ENCODE peak calls at places on chromosomes 3 and 15, in four cellular contexts. R, D, O and F are unnamed samples.

GRCh38 chr15:77865106-77865630 is 212.3 kb downstream of the TBC1D2B start:
- DNase-seq in D (no peak), R (no peak), O (no peak), F (no peak)

GRCh38 chr3:172859035-172859434 is 108.5 kb downstream of the ECT2 start:
- DNase-seq in D (no peak), R (no peak), O (no peak), F (no peak)

GRCh38 chr3:128787256-128788253 is 61.6 kb downstream of the RAB7A start:
- DNase-seq in O (no peak), R (peak), D (no peak), F (peak)

GRCh38 chr3:151434151-151434890 is 26.5 kb downstream of the IGSF10 start:
- DNase-seq in O (no peak), D (no peak), R (no peak), F (no peak)

GRCh38 chr3:197253243-197253947 is 45.0 kb downstream of the DLG1 start:
- DNase-seq in O (no peak), R (no peak), D (no peak), F (no peak)

GRCh38 chr3:104909721-104910120 is 457.0 kb upstream of the ALCAM start:
- DNase-seq in D (no peak), R (no peak), O (no peak), F (no peak)

GRCh38 chr15:38370079-38370478 is 83.8 kb upstream of the FAM98B start:
- DNase-seq in O (no peak), D (no peak), R (no peak), F (no peak)

GRCh38 chr15:77060560-77060959 is 10.3 kb downstream of the TSPAN3 start:
- DNase-seq in D (no peak), R (no peak), O (no peak), F (no peak)

GRCh38 chr15:80942746-80943565 is 46.7 kb downstream of the MESD start:
- DNase-seq in R (no peak), D (no peak), O (no peak), F (no peak)

GRCh38 chr3:136664771-136665170 is 87.4 kb downstream of the STAG1 start:
- DNase-seq in R (no peak), O (no peak), D (no peak), F (no peak)

DNA sequence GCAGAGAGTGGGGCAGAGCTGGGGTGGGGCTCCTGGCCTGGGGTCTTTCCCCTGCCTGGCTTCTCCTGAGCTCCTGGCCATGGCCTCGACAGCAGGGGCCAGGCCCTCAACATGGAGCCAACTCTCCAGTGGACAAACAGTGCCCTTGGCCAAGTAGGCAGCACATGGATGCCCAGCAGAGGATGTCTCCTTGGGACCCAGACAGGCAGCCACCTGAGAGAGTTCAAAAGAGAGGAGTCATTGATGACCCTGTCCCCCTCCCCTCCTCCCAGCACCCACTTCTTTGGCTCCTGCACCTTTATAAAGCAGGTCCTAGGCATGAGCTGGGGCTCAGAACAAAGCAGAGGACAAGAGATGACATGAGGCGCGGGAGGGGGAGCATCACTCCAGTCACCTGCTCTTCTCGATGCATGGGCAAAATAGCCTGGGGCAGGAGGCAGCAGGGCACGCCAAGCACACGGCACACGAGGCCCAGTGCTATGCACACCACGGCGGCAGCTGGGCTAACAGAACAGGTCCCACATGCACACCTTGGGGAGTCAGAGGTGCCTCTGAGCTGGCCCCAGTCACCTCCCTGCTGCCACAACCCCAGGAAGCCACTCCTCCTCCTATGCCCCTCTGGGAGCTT is 27.4 kb downstream of the SHISA5 start:
- DNase-seq in R (no peak), D (no peak), O (no peak), F (no peak)
- TF ChIP-seq SUZ12 in R (no peak), D (no peak), O (no peak), F (no peak)

DNA sequence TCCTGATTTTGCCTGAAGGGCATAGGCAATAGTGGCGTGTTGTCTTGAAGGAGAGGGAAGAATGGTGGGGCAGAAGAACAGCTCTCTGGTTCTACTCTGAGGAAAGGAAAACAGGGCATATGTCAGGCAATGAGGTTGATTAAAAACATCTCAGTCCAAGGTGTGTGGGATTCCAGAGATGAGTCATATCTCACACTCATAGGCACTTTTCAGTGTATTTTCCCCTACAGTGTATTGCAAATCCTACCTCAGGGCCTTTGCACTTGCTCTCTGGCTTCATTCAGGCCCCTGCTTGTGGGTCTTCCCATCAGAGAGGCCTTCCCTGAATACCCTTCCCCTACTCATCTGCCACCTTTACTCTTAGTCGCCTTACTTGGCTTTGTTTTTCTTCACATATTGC is 107.8 kb downstream of the SLCO3A1 start:
- DNase-seq in O (no peak), R (no peak), D (no peak), F (no peak)
- TF ChIP-seq SP1 in O (no peak), R (no peak), D (no peak), F (no peak)

GRCh38 chr3:127759826-127760225 is 62.5 kb downstream of the MGLL start:
- DNase-seq in D (no peak), R (no peak), O (no peak), F (no peak)
- TF ChIP-seq SUZ12 in D (no peak), R (no peak), O (no peak), F (no peak)

DNA sequence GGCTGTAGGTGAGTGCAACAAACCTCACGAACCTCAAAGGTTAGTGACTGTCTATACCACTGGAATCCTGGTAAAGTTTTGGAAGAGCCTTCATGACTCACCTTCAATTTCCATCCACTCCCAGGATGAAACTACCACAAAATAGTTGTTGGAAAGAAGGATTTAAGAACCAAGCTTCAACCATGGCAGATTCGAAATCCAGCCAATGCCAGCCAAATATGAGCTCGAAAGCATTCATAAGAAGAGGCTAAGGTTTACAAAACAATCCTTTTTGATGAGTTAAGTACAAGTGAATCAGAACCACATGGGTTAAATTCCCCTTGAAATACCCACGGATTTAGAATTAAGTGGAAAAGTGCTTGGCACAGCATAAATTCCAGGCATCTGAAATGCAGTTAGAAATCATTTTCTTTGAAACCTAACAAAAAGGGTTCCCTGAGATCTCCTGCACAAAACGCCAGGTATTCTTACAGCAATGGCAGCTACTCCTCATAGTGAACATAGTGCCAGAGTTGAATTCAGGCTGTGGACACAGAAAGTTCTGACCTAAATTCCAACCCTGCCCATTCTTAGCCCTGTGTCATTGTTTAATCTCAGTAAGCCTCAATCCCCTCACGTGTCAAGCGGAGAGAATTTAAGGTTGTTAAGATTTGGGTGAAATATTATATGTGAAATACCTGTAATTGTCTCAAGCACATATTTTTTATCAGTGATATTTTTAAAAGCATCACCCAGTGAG is 89.2 kb downstream of the FBN1 start:
- DNase-seq in O (no peak), R (no peak), D (no peak), F (no peak)
- TF ChIP-seq SP1 in O (no peak), R (no peak), D (no peak), F (no peak)

DNA sequence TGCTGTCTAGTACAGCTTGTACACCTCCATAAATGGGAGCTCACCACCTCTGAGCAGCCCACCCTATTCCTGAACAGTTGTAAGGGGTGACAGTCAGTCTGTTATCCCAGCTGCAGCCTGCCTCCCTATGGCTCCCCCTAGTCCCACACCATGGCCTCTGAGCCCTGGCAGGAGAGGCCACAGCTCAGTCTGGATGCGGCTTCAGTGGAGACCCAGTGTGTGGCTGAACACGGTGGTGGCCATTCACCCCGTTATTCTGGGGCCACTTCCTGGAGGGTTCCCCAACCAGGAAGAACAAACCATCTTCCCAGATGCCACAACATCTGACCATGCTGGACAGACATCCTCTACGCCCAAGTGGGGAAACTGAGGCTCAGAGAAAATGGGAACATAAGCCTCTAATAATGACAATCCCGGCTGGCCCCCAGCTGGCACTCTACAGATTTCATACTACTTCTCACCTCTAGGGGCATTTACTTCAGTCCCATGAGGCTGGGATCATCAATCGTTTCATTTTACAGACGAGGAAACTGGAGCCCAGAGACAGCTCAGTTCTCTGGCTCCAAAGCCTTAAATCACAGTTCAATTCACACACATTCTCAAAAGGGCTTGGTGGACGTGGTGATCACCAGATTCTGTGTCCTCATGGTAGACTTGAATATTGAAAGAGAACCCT is 9.3 kb upstream of the GRIP2 start:
- DNase-seq in D (no peak), R (peak), O (no peak), F (peak)
- TF ChIP-seq SUZ12 in D (no peak), R (no peak), O (no peak), F (no peak)